ENCODE peak calls at places on chromosomes 4 and X, in ten cellular contexts. S, I, G, F, R, C, Y, T, J and P are unnamed samples.
A peak's percentile ranks its signal among the peaks of the same experiment; 100 is the strongest.

GRCh38 chr4:117577686-117578085 is 456.6 kb upstream of the NDST3 start:
- DNase-seq in S (no peak), I (no peak), G (no peak), F (no peak), R (no peak), C (no peak), Y (no peak), T (no peak), J (no peak), P (no peak)

GRCh38 chrX:20609916-20610415 is 343.3 kb upstream of the RPS6KA3 start:
- DNase-seq in S (no peak), I (no peak), G (no peak), F (no peak), R (no peak), C (no peak), Y (no peak), T (no peak), J (no peak), P (no peak)

GRCh38 chr4:16259531-16260246 is 33.4 kb upstream of the TAPT1 start:
- DNase-seq in S (peak; percentile 47), I (no peak), G (no peak), F (no peak), R (no peak), C (no peak), Y (no peak), T (peak; percentile 41), J (no peak), P (no peak)

GRCh38 chr4:97987019-97987648 is 156.1 kb downstream of the STPG2 start:
- DNase-seq in S (no peak), I (peak; percentile 1), G (no peak), F (no peak), R (no peak), C (peak; percentile 28), Y (no peak), T (no peak), J (no peak), P (no peak)

GRCh38 chr4:142352682-142353081 is 493.4 kb downstream of the INPP4B start:
- DNase-seq in S (no peak), I (no peak), G (no peak), F (no peak), R (no peak), C (no peak), Y (no peak), T (no peak), J (no peak), P (no peak)

GRCh38 chr4:144316869-144317268 is 176.4 kb upstream of the GYPA start:
- DNase-seq in S (no peak), I (no peak), G (no peak), F (no peak), R (no peak), C (no peak), Y (no peak), T (no peak), J (no peak), P (no peak)

GRCh38 chrX:11105080-11105479 is 6.1 kb upstream of the HCCS start:
- DNase-seq in S (no peak), I (peak; percentile 6), G (no peak), F (no peak), R (no peak), C (no peak), Y (no peak), T (no peak), J (no peak), P (no peak)

GRCh38 chr4:74108457-74109115 is 9.6 kb upstream of the CXCL2 start:
- DNase-seq in S (no peak), I (no peak), G (no peak), F (no peak), R (no peak), C (no peak), Y (no peak), T (no peak), J (no peak), P (no peak)

GRCh38 chr4:102778720-102779119 is 18.0 kb upstream of the MANBA start:
- DNase-seq in S (no peak), I (no peak), G (no peak), F (no peak), R (no peak), C (peak; percentile 65), Y (peak; percentile 75), T (no peak), J (no peak), P (no peak)

GRCh38 chr4:121712001-121712655 is 15.3 kb upstream of the ANXA5 start:
- DNase-seq in S (no peak), I (no peak), G (no peak), F (no peak), R (no peak), C (no peak), Y (no peak), T (no peak), J (no peak), P (no peak)

GRCh38 chr4:124943145-124943889 is 230.8 kb upstream of the ANKRD50 start:
- DNase-seq in S (no peak), I (no peak), G (no peak), F (no peak), R (no peak), C (no peak), Y (no peak), T (no peak), J (no peak), P (no peak)

GRCh38 chrX:149829751-149830191 is 48.0 kb downstream of the MAGEA9 start:
- DNase-seq in S (no peak), I (no peak), G (peak; percentile 13), F (no peak), R (no peak), C (no peak), Y (no peak), T (peak; percentile 5), J (peak; percentile 75), P (no peak)

GRCh38 chr4:2942532-2943363 is 20.5 kb downstream of the NOP14 start:
- DNase-seq in S (no peak), I (no peak), G (no peak), F (peak; percentile 70), R (no peak), C (no peak), Y (peak; percentile 73), T (no peak), J (peak; percentile 44), P (no peak)

GRCh38 chr4:74370912-74371311 is 6.0 kb downstream of the EREG start:
- DNase-seq in S (no peak), I (peak; percentile 20), G (no peak), F (no peak), R (peak; percentile 28), C (peak; percentile 69), Y (peak; percentile 59), T (no peak), J (peak; percentile 10), P (peak; percentile 69)

GRCh38 chr4:40916218-40916555 is 166.4 kb downstream of the NSUN7 start:
- DNase-seq in S (no peak), I (no peak), G (no peak), F (no peak), R (no peak), C (no peak), Y (no peak), T (no peak), J (no peak), P (no peak)

GRCh38 chr4:64598068-64598467 is 188.8 kb upstream of the TECRL start:
- DNase-seq in S (no peak), I (no peak), G (no peak), F (no peak), R (no peak), C (peak; percentile 14), Y (no peak), T (no peak), J (no peak), P (no peak)

GRCh38 chrX:323721-324628 is 5.4 kb upstream of the GTPBP6 start:
- DNase-seq in S (peak; percentile 46), I (no peak), G (peak; percentile 47), F (no peak), R (no peak), C (peak; percentile 63), Y (no peak), T (peak; percentile 16), J (no peak), P (peak; percentile 81)

GRCh38 chr4:27088491-27088890 is 227.8 kb downstream of the STIM2 start:
- DNase-seq in S (no peak), I (no peak), G (no peak), F (no peak), R (no peak), C (no peak), Y (no peak), T (no peak), J (no peak), P (no peak)

GRCh38 chr4:158236304-158237030 is 26.2 kb downstream of the TMEM144 start:
- DNase-seq in S (no peak), I (no peak), G (no peak), F (no peak), R (no peak), C (no peak), Y (no peak), T (no peak), J (no peak), P (no peak)

GRCh38 chr4:145307120-145307519 is 126.7 kb upstream of the OTUD4 start:
- DNase-seq in S (no peak), I (no peak), G (no peak), F (no peak), R (no peak), C (no peak), Y (no peak), T (no peak), J (no peak), P (no peak)

GRCh38 chrX:9627827-9628406 is 137.7 kb downstream of the GPR143 start:
- DNase-seq in S (no peak), I (no peak), G (no peak), F (no peak), R (no peak), C (no peak), Y (no peak), T (no peak), J (no peak), P (no peak)

GRCh38 chrX:28851871-28852270 is 264.6 kb downstream of the IL1RAPL1 start:
- DNase-seq in S (no peak), I (no peak), G (no peak), F (no peak), R (no peak), C (no peak), Y (no peak), T (no peak), J (no peak), P (peak; percentile 6)

GRCh38 chr4:69951602-69952001 is 13.9 kb downstream of the CSN2 start:
- DNase-seq in S (no peak), I (no peak), G (no peak), F (no peak), R (no peak), C (no peak), Y (no peak), T (no peak), J (no peak), P (no peak)

GRCh38 chr4:184417802-184418511 is 56.4 kb downstream of the IRF2 start:
- DNase-seq in S (no peak), I (peak; percentile 69), G (no peak), F (no peak), R (no peak), C (peak; percentile 64), Y (no peak), T (no peak), J (no peak), P (no peak)

GRCh38 chrX:129748265-129748664 is 9.5 kb downstream of the XPNPEP2 start:
- DNase-seq in S (no peak), I (no peak), G (no peak), F (no peak), R (no peak), C (no peak), Y (no peak), T (no peak), J (no peak), P (no peak)

GRCh38 chrX:41419082-41419481 is 28.1 kb upstream of the NYX start:
- DNase-seq in S (no peak), I (no peak), G (no peak), F (no peak), R (no peak), C (no peak), Y (no peak), T (no peak), J (no peak), P (no peak)

GRCh38 chr4:2834001-2834921 is 9.4 kb upstream of the ADD1 start:
- DNase-seq in S (no peak), I (no peak), G (no peak), F (no peak), R (no peak), C (no peak), Y (no peak), T (no peak), J (no peak), P (no peak)

GRCh38 chr4:186445040-186445439 is 110.3 kb downstream of the MTNR1A start:
- DNase-seq in S (no peak), I (no peak), G (no peak), F (no peak), R (no peak), C (no peak), Y (peak; percentile 28), T (no peak), J (no peak), P (no peak)